ENCODE peak calls at places on chromosome 13, in six cellular contexts. One of them, this sample, is unnamed.

GRCh38 chr13:33352520-33352919 is 67.0 kb upstream of the STARD13 start:
- DNase-seq in osteocyte: no peak
- DNase-seq in CD8-positive, alpha-beta T cell: no peak
- DNase-seq in omental fat pad: no peak
- DNase-seq in fibroblast of lung: no peak
- DNase-seq in K562: no peak
- DNase-seq in this sample: no peak

GRCh38 chr13:99339736-99340392 is 32.7 kb upstream of the GPR183 start:
- DNase-seq in osteocyte: no peak
- DNase-seq in CD8-positive, alpha-beta T cell: no peak
- DNase-seq in omental fat pad: no peak
- DNase-seq in fibroblast of lung: peak
- DNase-seq in K562: peak
- DNase-seq in this sample: no peak

GRCh38 chr13:24626449-24626848 is 53.8 kb upstream of the ATP12A start:
- DNase-seq in osteocyte: no peak
- DNase-seq in CD8-positive, alpha-beta T cell: no peak
- DNase-seq in omental fat pad: no peak
- DNase-seq in fibroblast of lung: no peak
- DNase-seq in K562: no peak
- DNase-seq in this sample: no peak

GRCh38 chr13:50990540-50991506 is 81.2 kb downstream of the RNASEH2B start:
- DNase-seq in osteocyte: no peak
- DNase-seq in CD8-positive, alpha-beta T cell: no peak
- DNase-seq in omental fat pad: no peak
- DNase-seq in fibroblast of lung: peak
- DNase-seq in K562: no peak
- DNase-seq in this sample: no peak

GRCh38 chr13:95643471-95643813 is 1.1 kb downstream of the DZIP1 start:
- DNase-seq in osteocyte: no peak
- DNase-seq in CD8-positive, alpha-beta T cell: no peak
- DNase-seq in omental fat pad: no peak
- DNase-seq in fibroblast of lung: peak
- DNase-seq in K562: no peak
- DNase-seq in this sample: no peak

GRCh38 chr13:23995283-23996073 is 98.2 kb upstream of the C1QTNF9B start:
- DNase-seq in osteocyte: no peak
- DNase-seq in CD8-positive, alpha-beta T cell: no peak
- DNase-seq in omental fat pad: no peak
- DNase-seq in fibroblast of lung: peak
- DNase-seq in K562: no peak
- DNase-seq in this sample: no peak

GRCh38 chr13:107421028-107421427 is 794.3 kb downstream of the LIG4 start:
- DNase-seq in osteocyte: no peak
- DNase-seq in CD8-positive, alpha-beta T cell: no peak
- DNase-seq in omental fat pad: no peak
- DNase-seq in fibroblast of lung: peak
- DNase-seq in K562: no peak
- DNase-seq in this sample: no peak

GRCh38 chr13:68176486-68176885 is 946.4 kb upstream of the PCDH9 start:
- DNase-seq in osteocyte: no peak
- DNase-seq in CD8-positive, alpha-beta T cell: no peak
- DNase-seq in omental fat pad: no peak
- DNase-seq in fibroblast of lung: peak
- DNase-seq in K562: no peak
- DNase-seq in this sample: no peak

GRCh38 chr13:109671919-109672318 is 114.5 kb downstream of the IRS2 start:
- DNase-seq in osteocyte: no peak
- DNase-seq in CD8-positive, alpha-beta T cell: no peak
- DNase-seq in omental fat pad: no peak
- DNase-seq in fibroblast of lung: no peak
- DNase-seq in K562: no peak
- DNase-seq in this sample: no peak

GRCh38 chr13:100508996-100509395 is 79.6 kb downstream of the GGACT start:
- DNase-seq in osteocyte: no peak
- DNase-seq in CD8-positive, alpha-beta T cell: no peak
- DNase-seq in omental fat pad: no peak
- DNase-seq in fibroblast of lung: no peak
- DNase-seq in K562: no peak
- DNase-seq in this sample: no peak

GRCh38 chr13:24997367-24997967 is 98.5 kb upstream of the PABPC3 start:
- DNase-seq in osteocyte: no peak
- DNase-seq in CD8-positive, alpha-beta T cell: no peak
- DNase-seq in omental fat pad: no peak
- DNase-seq in fibroblast of lung: peak
- DNase-seq in K562: peak
- DNase-seq in this sample: no peak

GRCh38 chr13:25455146-25455545 is 83.4 kb downstream of the ATP8A2 start:
- DNase-seq in osteocyte: no peak
- DNase-seq in CD8-positive, alpha-beta T cell: no peak
- DNase-seq in omental fat pad: no peak
- DNase-seq in fibroblast of lung: no peak
- DNase-seq in K562: no peak
- DNase-seq in this sample: no peak

GRCh38 chr13:33228645-33229445 is 56.7 kb downstream of the STARD13 start:
- DNase-seq in osteocyte: no peak
- DNase-seq in CD8-positive, alpha-beta T cell: no peak
- DNase-seq in omental fat pad: no peak
- DNase-seq in fibroblast of lung: peak
- DNase-seq in K562: peak
- DNase-seq in this sample: peak

GRCh38 chr13:50917572-50917971 is 8.0 kb downstream of the RNASEH2B start:
- DNase-seq in osteocyte: no peak
- DNase-seq in CD8-positive, alpha-beta T cell: no peak
- DNase-seq in omental fat pad: no peak
- DNase-seq in fibroblast of lung: no peak
- DNase-seq in K562: no peak
- DNase-seq in this sample: no peak

GRCh38 chr13:74710006-74710405 is 575.8 kb upstream of the KLF12 start:
- DNase-seq in osteocyte: no peak
- DNase-seq in CD8-positive, alpha-beta T cell: no peak
- DNase-seq in omental fat pad: no peak
- DNase-seq in fibroblast of lung: peak
- DNase-seq in K562: no peak
- DNase-seq in this sample: no peak

GRCh38 chr13:57629821-57630235 is 1.7 kb upstream of the PCDH17 start:
- DNase-seq in osteocyte: peak
- DNase-seq in CD8-positive, alpha-beta T cell: no peak
- DNase-seq in omental fat pad: peak
- DNase-seq in fibroblast of lung: peak
- DNase-seq in K562: peak
- DNase-seq in this sample: peak

GRCh38 chr13:107447591-107447990 is 767.7 kb downstream of the LIG4 start:
- DNase-seq in osteocyte: no peak
- DNase-seq in CD8-positive, alpha-beta T cell: no peak
- DNase-seq in omental fat pad: no peak
- DNase-seq in fibroblast of lung: no peak
- DNase-seq in K562: no peak
- DNase-seq in this sample: no peak

DNA sequence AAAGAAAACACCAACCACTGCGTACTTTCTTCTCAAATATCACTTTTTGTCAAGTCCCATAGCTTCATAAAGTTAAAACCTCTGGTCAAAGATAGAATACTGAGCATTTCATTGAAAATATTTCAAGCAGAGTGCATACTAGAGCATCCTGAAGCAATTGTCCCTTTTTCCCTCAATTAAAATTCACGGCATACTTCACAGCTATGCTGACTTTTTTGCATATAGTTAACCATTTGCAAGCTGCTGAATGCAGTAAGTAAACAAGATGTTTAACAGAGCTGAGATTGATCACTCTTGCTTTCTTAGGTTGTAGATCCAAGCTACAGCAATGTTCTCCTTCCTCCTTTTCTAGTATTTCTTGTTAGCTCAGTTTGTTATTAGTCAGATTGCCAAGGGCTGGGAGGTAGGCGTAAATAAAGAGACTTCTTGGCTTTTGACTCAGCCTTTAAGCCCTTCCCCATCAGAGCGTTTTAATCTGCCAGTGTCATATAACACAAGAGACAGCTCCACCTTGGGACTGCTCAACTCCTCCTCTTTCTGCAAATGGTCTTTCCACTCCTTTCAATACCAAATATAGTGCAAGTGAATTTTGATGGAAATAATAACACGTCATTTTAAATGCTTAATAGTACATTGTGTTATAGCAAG is at the start of gene SLITRK6:
- DNase-seq in osteocyte: no peak
- DNase-seq in CD8-positive, alpha-beta T cell: no peak
- DNase-seq in omental fat pad: no peak
- DNase-seq in fibroblast of lung: peak
- DNase-seq in K562: no peak
- DNase-seq in this sample: peak
- TF ChIP-seq CTCF in osteocyte: peak
- TF ChIP-seq CTCF in CD8-positive, alpha-beta T cell: no peak
- TF ChIP-seq CTCF in omental fat pad: no peak
- TF ChIP-seq CTCF in fibroblast of lung: peak
- TF ChIP-seq CTCF in K562: no peak
- TF ChIP-seq CTCF in this sample: peak

GRCh38 chr13:44575741-44576395 is at the start of gene TSC22D1:
- DNase-seq in osteocyte: peak
- DNase-seq in CD8-positive, alpha-beta T cell: peak
- DNase-seq in omental fat pad: no peak
- DNase-seq in fibroblast of lung: peak
- DNase-seq in K562: no peak
- DNase-seq in this sample: no peak

GRCh38 chr13:44575035-44575434 is 1.1 kb downstream of the TSC22D1 start:
- DNase-seq in osteocyte: no peak
- DNase-seq in CD8-positive, alpha-beta T cell: no peak
- DNase-seq in omental fat pad: no peak
- DNase-seq in fibroblast of lung: no peak
- DNase-seq in K562: no peak
- DNase-seq in this sample: no peak

GRCh38 chr13:44573071-44573470 is 3.1 kb downstream of the TSC22D1 start:
- DNase-seq in osteocyte: peak
- DNase-seq in CD8-positive, alpha-beta T cell: no peak
- DNase-seq in omental fat pad: no peak
- DNase-seq in fibroblast of lung: peak
- DNase-seq in K562: peak
- DNase-seq in this sample: no peak

GRCh38 chr13:44574466-44574855 is 1.7 kb downstream of the TSC22D1 start:
- DNase-seq in osteocyte: no peak
- DNase-seq in CD8-positive, alpha-beta T cell: no peak
- DNase-seq in omental fat pad: no peak
- DNase-seq in fibroblast of lung: no peak
- DNase-seq in K562: no peak
- DNase-seq in this sample: no peak

GRCh38 chr13:44573790-44574465 is 2.2 kb downstream of the TSC22D1 start:
- DNase-seq in osteocyte: peak
- DNase-seq in CD8-positive, alpha-beta T cell: no peak
- DNase-seq in omental fat pad: no peak
- DNase-seq in fibroblast of lung: peak
- DNase-seq in K562: peak
- DNase-seq in this sample: no peak
- TF ChIP-seq CTCF in osteocyte: peak
- TF ChIP-seq CTCF in CD8-positive, alpha-beta T cell: no peak
- TF ChIP-seq CTCF in omental fat pad: no peak
- TF ChIP-seq CTCF in fibroblast of lung: peak
- TF ChIP-seq CTCF in K562: peak
- TF ChIP-seq CTCF in this sample: peak

DNA sequence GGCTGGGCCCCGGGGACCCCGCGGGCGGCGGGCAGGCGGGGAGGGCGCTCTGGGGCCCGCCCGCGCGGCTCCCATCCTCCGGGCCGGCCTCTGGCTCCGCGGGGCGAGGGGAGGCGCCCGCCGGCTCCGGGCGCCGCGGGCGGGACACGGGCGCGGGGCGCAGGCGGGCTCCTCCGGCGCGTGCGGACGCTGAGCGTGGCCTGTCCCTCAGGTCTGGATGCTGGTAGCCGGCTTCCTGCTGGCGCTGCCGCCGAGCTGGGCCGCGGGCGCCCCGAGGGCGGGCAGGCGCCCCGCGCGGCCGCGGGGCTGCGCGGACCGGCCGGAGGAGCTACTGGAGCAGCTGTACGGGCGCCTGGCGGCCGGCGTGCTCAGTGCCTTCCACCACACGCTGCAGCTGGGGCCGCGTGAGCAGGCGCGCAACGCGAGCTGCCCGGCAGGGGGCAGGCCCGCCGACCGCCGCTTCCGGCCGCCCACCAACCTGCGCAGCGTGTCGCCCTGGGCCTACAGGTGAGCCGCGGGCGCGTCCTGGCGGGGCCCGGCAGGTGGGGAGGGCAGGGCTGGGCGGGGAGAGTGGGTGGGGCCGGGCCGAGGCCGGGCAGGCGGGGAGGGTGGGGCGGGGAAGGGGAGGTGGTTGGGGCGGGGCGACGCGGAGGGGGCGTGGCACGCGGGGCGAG is 423 bp downstream of the IL17D start:
- DNase-seq in osteocyte: peak
- DNase-seq in CD8-positive, alpha-beta T cell: peak
- DNase-seq in omental fat pad: no peak
- DNase-seq in fibroblast of lung: peak
- DNase-seq in K562: peak
- DNase-seq in this sample: no peak
- TF ChIP-seq CTCF in osteocyte: peak
- TF ChIP-seq CTCF in CD8-positive, alpha-beta T cell: peak
- TF ChIP-seq CTCF in omental fat pad: no peak
- TF ChIP-seq CTCF in fibroblast of lung: peak
- TF ChIP-seq CTCF in K562: peak
- TF ChIP-seq CTCF in this sample: peak

DNA sequence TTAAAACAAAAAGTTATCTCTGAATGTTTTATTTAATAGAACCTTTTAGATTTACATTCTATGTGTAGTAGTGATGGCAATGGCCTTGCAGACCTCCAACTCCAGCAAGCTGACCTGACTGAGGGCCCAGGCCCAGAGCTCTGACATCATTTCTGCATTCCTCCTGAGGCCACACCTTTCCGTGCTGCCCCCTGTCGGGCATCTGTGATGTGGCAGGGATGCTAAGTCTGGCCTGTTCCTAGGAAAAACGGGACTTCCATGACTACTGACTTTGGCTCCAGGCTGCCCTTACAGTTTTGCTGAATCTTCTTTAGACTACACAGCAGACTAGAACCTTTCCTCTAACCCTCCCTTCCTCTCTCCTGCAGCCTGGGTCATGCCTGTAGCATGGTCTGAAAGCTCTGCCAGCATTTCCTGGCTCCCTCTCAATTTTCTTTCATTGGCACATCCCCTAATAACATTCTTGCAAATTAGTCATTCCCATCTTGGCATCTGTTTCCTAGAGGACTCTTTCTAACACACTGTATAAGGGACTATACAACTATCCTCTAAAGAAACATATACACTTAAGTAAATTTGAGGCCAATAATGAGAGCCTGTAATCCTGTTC is 249.0 kb downstream of the GPC5 start:
- DNase-seq in osteocyte: no peak
- DNase-seq in CD8-positive, alpha-beta T cell: no peak
- DNase-seq in omental fat pad: no peak
- DNase-seq in fibroblast of lung: peak
- DNase-seq in K562: peak
- DNase-seq in this sample: no peak
- TF ChIP-seq CTCF in osteocyte: peak
- TF ChIP-seq CTCF in CD8-positive, alpha-beta T cell: no peak
- TF ChIP-seq CTCF in omental fat pad: no peak
- TF ChIP-seq CTCF in fibroblast of lung: peak
- TF ChIP-seq CTCF in K562: peak
- TF ChIP-seq CTCF in this sample: no peak

GRCh38 chr13:53782400-53783030 is 753.9 kb downstream of the OLFM4 start:
- DNase-seq in osteocyte: no peak
- DNase-seq in CD8-positive, alpha-beta T cell: no peak
- DNase-seq in omental fat pad: no peak
- DNase-seq in fibroblast of lung: peak
- DNase-seq in K562: no peak
- DNase-seq in this sample: no peak
- TF ChIP-seq CTCF in osteocyte: peak
- TF ChIP-seq CTCF in CD8-positive, alpha-beta T cell: no peak
- TF ChIP-seq CTCF in omental fat pad: no peak
- TF ChIP-seq CTCF in fibroblast of lung: peak
- TF ChIP-seq CTCF in K562: peak
- TF ChIP-seq CTCF in this sample: peak